ENCODE peak calls at places on chromosome 3, in six cellular contexts. E, S, L, V, I and D are unnamed samples.

GRCh38 chr3:174270841-174271240 is 588.3 kb upstream of the NAALADL2 start:
- DNase-seq in L (no peak), S (no peak), V (peak), I (no peak), E (no peak), D (no peak)

GRCh38 chr3:194871143-194871863 is 185.6 kb downstream of the FAM43A start:
- DNase-seq in E (peak), I (no peak), L (peak), V (peak), S (no peak), D (no peak)

GRCh38 chr3:77038468-77038927 is 1.4 kb upstream of the ROBO2 start:
- DNase-seq in E (peak), V (peak), L (peak), I (no peak), S (no peak), D (no peak)

GRCh38 chr3:191499307-191500125 is 38.6 kb downstream of the PYDC2 start:
- DNase-seq in E (peak), L (no peak), V (peak), S (no peak), I (no peak), D (peak)

GRCh38 chr3:174083706-174084105 is 686.2 kb downstream of the NLGN1 start:
- DNase-seq in S (no peak), E (no peak), L (no peak), I (no peak), V (no peak), D (no peak)

GRCh38 chr3:78163379-78163778 is 1123.5 kb downstream of the ROBO2 start:
- DNase-seq in E (no peak), L (no peak), S (no peak), I (no peak), V (no peak), D (no peak)

GRCh38 chr3:414063-414462 is 217.5 kb downstream of the CHL1 start:
- DNase-seq in E (no peak), I (no peak), S (no peak), V (peak), L (no peak), D (no peak)

GRCh38 chr3:70829101-70829500 is 516.7 kb upstream of the MDFIC2 start:
- DNase-seq in E (no peak), I (no peak), S (no peak), L (no peak), V (no peak), D (no peak)

GRCh38 chr3:54954019-54954418 is 26.2 kb upstream of the LRTM1 start:
- DNase-seq in V (peak), I (no peak), S (no peak), E (no peak), L (no peak), D (no peak)

GRCh38 chr3:16478516-16478915 is 35.0 kb downstream of the RFTN1 start:
- DNase-seq in E (peak), L (no peak), I (no peak), V (peak), S (no peak), D (no peak)
- H3K27ac ChIP-seq in E (no peak), L (no peak), I (no peak), V (no peak), S (no peak), D (no peak)

DNA sequence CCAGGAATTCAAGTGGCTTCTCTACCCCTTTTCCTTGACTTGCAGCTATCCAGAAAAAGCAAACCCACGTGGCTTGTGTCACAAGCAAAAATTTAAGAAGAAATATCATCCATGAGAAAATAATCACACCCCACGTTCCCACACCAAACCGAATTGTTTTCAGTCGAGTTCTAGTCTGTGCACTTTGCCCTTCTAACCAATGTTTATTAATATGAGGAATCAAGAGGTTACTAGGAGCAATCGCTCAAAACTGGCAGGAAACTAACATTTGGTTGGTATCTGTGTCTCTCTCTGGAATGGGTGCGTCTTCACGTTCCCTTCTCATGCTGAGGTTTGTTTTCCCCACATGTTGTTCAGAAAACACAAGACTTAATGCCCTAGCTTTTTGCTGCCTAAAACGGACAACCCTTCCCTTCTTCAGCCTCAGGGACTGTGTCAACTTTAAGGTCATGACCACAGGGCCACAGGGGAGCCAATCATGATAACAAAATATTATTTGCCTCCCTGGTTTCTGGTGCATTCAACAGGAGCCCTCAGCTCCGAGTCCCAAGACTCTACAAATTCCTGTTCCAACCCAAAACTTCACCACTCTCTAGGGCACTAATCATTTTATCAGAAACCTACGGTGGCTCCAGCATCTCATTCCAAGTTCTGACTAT is 41.4 kb upstream of the LMCD1 start:
- DNase-seq in V (no peak), I (no peak), E (no peak), S (no peak), L (no peak), D (no peak)
- H3K27ac ChIP-seq in V (no peak), I (no peak), E (no peak), S (no peak), L (peak), D (no peak)

DNA sequence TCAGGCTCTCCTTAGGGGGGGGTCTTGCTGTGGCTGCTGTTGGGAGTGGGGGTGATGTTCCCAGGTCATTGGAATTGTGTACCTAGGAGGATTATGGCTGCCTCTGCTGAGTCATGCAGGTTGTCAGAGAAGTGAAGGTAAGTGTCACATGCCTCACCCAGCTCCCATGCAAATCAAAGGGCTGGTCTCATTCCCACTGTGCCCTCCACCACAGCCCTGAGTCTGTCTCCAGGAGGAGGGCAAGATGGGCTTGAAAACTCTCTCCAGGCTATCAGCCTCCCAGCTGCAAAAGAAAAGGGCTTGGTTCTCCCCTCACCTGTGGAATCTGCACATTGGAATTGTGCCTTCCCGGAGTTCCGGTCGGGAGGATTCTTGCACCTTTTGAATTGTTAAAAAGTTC is 580.5 kb downstream of the NSUN3 start:
- DNase-seq in V (no peak), E (no peak), I (no peak), S (no peak), L (no peak), D (no peak)
- H3K27ac ChIP-seq in V (no peak), E (no peak), I (no peak), S (no peak), L (no peak), D (no peak)

GRCh38 chr3:189833996-189834395 is 202.8 kb downstream of the TP63 start:
- DNase-seq in S (no peak), L (peak), V (no peak), I (no peak), E (no peak), D (no peak)
- H3K27ac ChIP-seq in S (no peak), L (peak), V (no peak), I (no peak), E (no peak), D (no peak)